ENCODE peak calls at places on chromosomes 1 and 21, in eight cellular contexts. W is AG04450; P is midbrain; J is skeletal muscle cell; Q is CD4-positive, alpha-beta T cell; V is AG08396; C is stimulated activated CD8-positive, alpha-beta memory T cell treated with anti-CD3 and anti-CD28 coated beads, Interleukin-4, amount 100 ng/mL, for 48 hours; K is naive B cell. S is an unnamed sample.

GRCh38 chr1:226638001-226638601 is 89.5 kb downstream of the STUM start:
- DNase-seq in P (peak; percentile 37), W (no peak), Q (no peak), K (no peak), V (no peak), C (peak; percentile 14), J (no peak), S (no peak)

GRCh38 chr1:2547210-2548067 is 8.7 kb upstream of the TNFRSF14 start:
- DNase-seq in Q (peak; percentile 40), V (no peak), P (no peak), K (peak; percentile 67), C (peak; percentile 81), J (no peak), W (no peak), S (no peak)

GRCh38 chr1:235275223-235275622 is 52.8 kb downstream of the ARID4B start:
- DNase-seq in V (no peak), K (peak; percentile 61), C (no peak), P (no peak), W (no peak), J (no peak), Q (no peak), S (no peak)

GRCh38 chr1:233982827-233983518 is 78.5 kb downstream of the SLC35F3 start:
- DNase-seq in P (no peak), C (no peak), V (no peak), J (no peak), W (no peak), K (no peak), Q (no peak), S (no peak)

GRCh38 chr1:214289574-214290272 is 8.8 kb downstream of the SMYD2 start:
- DNase-seq in J (no peak), C (no peak), V (no peak), P (no peak), W (no peak), K (no peak), Q (no peak), S (peak; percentile 43)

GRCh38 chr1:204578867-204579664 is 62.9 kb downstream of the MDM4 start:
- DNase-seq in P (no peak), W (no peak), J (no peak), K (peak; percentile 53), Q (no peak), V (peak; percentile 40), C (peak; percentile 36), S (peak; percentile 63)

GRCh38 chr1:101250219-101250618 is 13.4 kb downstream of the S1PR1 start:
- DNase-seq in C (no peak), K (peak; percentile 29), P (no peak), W (no peak), V (no peak), Q (no peak), J (no peak), S (no peak)

GRCh38 chr1:27545876-27546275 is 55.9 kb upstream of the WASF2 start:
- DNase-seq in P (no peak), V (no peak), K (no peak), C (no peak), W (no peak), Q (no peak), J (no peak), S (no peak)

GRCh38 chr1:29700522-29700921 is 464.2 kb downstream of the PTPRU start:
- DNase-seq in K (no peak), Q (no peak), C (no peak), V (no peak), P (no peak), W (no peak), J (no peak), S (no peak)

GRCh38 chr21:28228624-28228995 is 764.1 kb downstream of the LTN1 start:
- DNase-seq in P (no peak), Q (no peak), J (no peak), C (no peak), K (no peak), V (no peak), W (no peak), S (no peak)

GRCh38 chr21:32771134-32771523 is 426 bp downstream of the PAXBP1 start:
- DNase-seq in K (no peak), P (no peak), W (peak; percentile 20), V (peak; percentile 74), C (peak; percentile 49), J (peak; percentile 11), Q (peak; percentile 41), S (peak; percentile 75)

GRCh38 chr1:171740987-171741871 is 636 bp downstream of the VAMP4 start:
- DNase-seq in K (no peak), Q (peak; percentile 28), V (peak; percentile 30), J (no peak), W (no peak), C (peak; percentile 56), P (peak; percentile 43), S (peak; percentile 18)

GRCh38 chr1:47161298-47162040 is 24.2 kb downstream of the CYP4A22 start:
- DNase-seq in V (no peak), P (no peak), W (no peak), J (no peak), C (no peak), K (no peak), Q (no peak), S (no peak)

GRCh38 chr1:183932412-183932811 is 105.1 kb downstream of the COLGALT2 start:
- DNase-seq in W (peak; percentile 78), C (no peak), J (peak; percentile 83), V (peak; percentile 76), Q (no peak), K (no peak), P (peak; percentile 75), S (no peak)

GRCh38 chr1:228400692-228401454 is 5.8 kb downstream of the TRIM11 start:
- DNase-seq in C (no peak), J (no peak), Q (no peak), V (no peak), P (no peak), K (no peak), W (no peak), S (no peak)

GRCh38 chr1:198741744-198742143 is 102.9 kb downstream of the PTPRC start:
- DNase-seq in C (no peak), Q (no peak), J (no peak), V (no peak), K (no peak), P (no peak), W (peak; percentile 6), S (no peak)

GRCh38 chr1:99886841-99887240 is 36.7 kb downstream of the AGL start:
- DNase-seq in Q (no peak), C (no peak), K (no peak), J (no peak), P (no peak), V (peak; percentile 6), W (no peak), S (no peak)

GRCh38 chr1:204130989-204131892 is 20.6 kb downstream of the ETNK2 start:
- DNase-seq in C (no peak), W (peak; percentile 43), Q (no peak), J (peak; percentile 59), P (no peak), V (peak; percentile 87), K (no peak), S (no peak)

GRCh38 chr21:33976980-33977720 is 61.5 kb upstream of the ATP5PO start:
- DNase-seq in C (no peak), P (no peak), J (no peak), K (no peak), W (no peak), V (no peak), Q (no peak), S (no peak)

GRCh38 chr1:43252225-43252624 is 17.6 kb upstream of the TMEM125 start:
- DNase-seq in P (no peak), C (no peak), Q (no peak), V (no peak), W (no peak), J (no peak), K (no peak), S (no peak)

GRCh38 chr1:113072757-113073456 is at the start of gene LRIG2:
- DNase-seq in Q (peak; percentile 97), J (peak; percentile 91), K (peak; percentile 96), C (peak; percentile 99), P (peak; percentile 97), V (peak; percentile 94), W (peak; percentile 92), S (peak; percentile 96)

GRCh38 chr1:41540886-41541591 is 56.6 kb upstream of the EDN2 start:
- DNase-seq in Q (no peak), W (no peak), K (no peak), J (no peak), C (no peak), V (no peak), P (peak; percentile 11), S (no peak)

GRCh38 chr1:154714638-154715037 is 106.7 kb upstream of the ADAR start:
- DNase-seq in C (no peak), J (no peak), Q (no peak), V (no peak), K (no peak), W (no peak), P (no peak), S (no peak)

GRCh38 chr1:218353656-218354055 is 8.5 kb downstream of the TGFB2 start:
- DNase-seq in J (no peak), C (no peak), Q (no peak), P (no peak), K (no peak), W (no peak), V (no peak), S (no peak)

S was measured in iPS-NIHi11.